ENCODE peak calls at places on chromosomes 1 and 21, in nine cellular contexts. S is pancreas, P is breast epithelium, T is stomach, U is fibroblast of lung, Y is suprapubic skin, J is testis, X is colonic mucosa, O is astrocyte. B is an unnamed sample.
A peak's percentile ranks its signal among the peaks of the same experiment; 100 is the strongest.

GRCh38 chr1:241102652-241103051 is 254.4 kb downstream of the RGS7 start:
- DNase-seq in U (no peak), X (no peak), P (no peak), S (no peak), O (no peak), J (no peak), Y (no peak), T (no peak), B (no peak)

GRCh38 chr1:94503153-94503552 is 38.4 kb downstream of the F3 start:
- DNase-seq in Y (no peak), T (no peak), U (no peak), X (no peak), O (no peak), P (no peak), S (no peak), J (no peak), B (no peak)

GRCh38 chr1:234620272-234620711 is 10.3 kb upstream of the IRF2BP2 start:
- DNase-seq in Y (no peak), X (no peak), P (no peak), U (no peak), J (no peak), T (no peak), O (no peak), S (no peak), B (no peak)

GRCh38 chr1:182217071-182217470 is 155.6 kb upstream of the ZNF648 start:
- DNase-seq in S (no peak), X (no peak), U (no peak), J (no peak), O (peak; percentile 52), P (no peak), Y (no peak), T (no peak), B (no peak)

GRCh38 chr1:243525085-243525487 is 269.2 kb downstream of the SDCCAG8 start:
- DNase-seq in X (no peak), T (no peak), Y (no peak), P (no peak), U (peak; percentile 63), J (no peak), S (no peak), O (peak; percentile 89), B (no peak)

GRCh38 chr1:191577213-191577612 is 581.0 kb upstream of the RGS18 start:
- DNase-seq in S (no peak), T (no peak), Y (no peak), U (no peak), X (no peak), J (no peak), P (no peak), O (no peak), B (no peak)

GRCh38 chr1:59497616-59498015 is 200.7 kb downstream of the FGGY start:
- DNase-seq in S (no peak), O (no peak), X (no peak), T (no peak), Y (no peak), P (no peak), U (no peak), J (no peak), B (no peak)

GRCh38 chr1:234826352-234826751 is 216.4 kb upstream of the IRF2BP2 start:
- DNase-seq in S (no peak), U (no peak), X (no peak), Y (no peak), O (no peak), P (no peak), T (no peak), J (no peak), B (no peak)

GRCh38 chr21:42061866-42062542 is 9.1 kb upstream of the UMODL1 start:
- DNase-seq in J (no peak), X (no peak), Y (no peak), T (no peak), O (no peak), S (no peak), P (no peak), U (no peak), B (no peak)

GRCh38 chr1:39450956-39451601 is 40.4 kb upstream of the BMP8A start:
- DNase-seq in J (no peak), Y (no peak), P (no peak), T (no peak), O (peak; percentile 79), U (peak; percentile 75), X (no peak), S (no peak), B (peak; percentile 48)

GRCh38 chr1:201381130-201381529 is 3.6 kb upstream of the TNNT2 start:
- DNase-seq in P (peak; percentile 82), T (peak; percentile 74), Y (no peak), S (no peak), U (no peak), X (no peak), J (no peak), O (no peak), B (no peak)

GRCh38 chr1:200753650-200754198 is 15.0 kb downstream of the CAMSAP2 start:
- DNase-seq in P (no peak), T (no peak), Y (no peak), O (no peak), X (no peak), S (no peak), U (no peak), J (no peak), B (no peak)

GRCh38 chr1:117794073-117794472 is 135.3 kb downstream of the GDAP2 start:
- DNase-seq in X (no peak), T (no peak), J (no peak), U (peak; percentile 27), P (no peak), S (no peak), Y (no peak), O (no peak), B (no peak)

GRCh38 chr21:39385299-39386145 is 36.6 kb upstream of the HMGN1 start:
- DNase-seq in P (peak; percentile 70), O (peak; percentile 63), X (peak; percentile 90), J (peak; percentile 83), S (peak; percentile 95), T (peak; percentile 92), U (peak; percentile 82), Y (peak; percentile 88), B (peak; percentile 87)

GRCh38 chr1:42282024-42282579 is 52.9 kb downstream of the FOXJ3 start:
- DNase-seq in O (peak; percentile 57), T (no peak), J (no peak), X (no peak), Y (no peak), S (no peak), U (peak; percentile 45), P (no peak), B (no peak)

GRCh38 chr1:151693057-151693651 is 23.4 kb downstream of the CELF3 start:
- DNase-seq in O (peak; percentile 4), Y (no peak), X (peak; percentile 20), U (peak; percentile 60), J (no peak), S (no peak), P (no peak), T (no peak), B (no peak)

DNA sequence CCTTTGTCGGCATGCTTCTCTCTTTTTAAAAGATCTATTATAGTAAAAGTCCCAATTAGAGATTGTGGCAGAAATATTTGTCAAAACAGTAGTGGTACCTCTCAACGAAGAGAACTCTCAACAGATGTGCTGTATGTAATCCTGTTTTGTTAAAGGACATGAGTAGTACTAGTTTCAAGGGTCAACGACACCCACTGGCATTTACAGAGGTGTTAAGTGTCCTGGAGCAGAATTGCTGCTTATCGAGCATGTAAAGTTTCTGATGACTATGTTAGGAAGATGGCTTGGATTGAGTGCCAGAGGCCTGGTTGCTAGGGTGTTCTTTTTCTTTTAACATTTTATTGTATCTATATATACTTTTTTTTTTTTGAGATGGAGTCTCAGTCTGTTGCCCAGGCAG is 27.1 kb downstream of the CELF3 start:
- DNase-seq in S (no peak), T (no peak), P (no peak), J (no peak), U (no peak), X (no peak), Y (no peak), O (no peak), B (no peak)
- H3K4me1 ChIP-seq in S (no peaks in the 10 kb centered on the region), T (no peaks in the 10 kb centered on the region), P (no peaks in the 10 kb centered on the region), J (peaks cover 8% of the 10 kb centered on the region), U (no peaks in the 10 kb centered on the region), X (no peaks in the 10 kb centered on the region), Y (no peaks in the 10 kb centered on the region), O (no peaks in the 10 kb centered on the region), B (no peaks in the 10 kb centered on the region)

DNA sequence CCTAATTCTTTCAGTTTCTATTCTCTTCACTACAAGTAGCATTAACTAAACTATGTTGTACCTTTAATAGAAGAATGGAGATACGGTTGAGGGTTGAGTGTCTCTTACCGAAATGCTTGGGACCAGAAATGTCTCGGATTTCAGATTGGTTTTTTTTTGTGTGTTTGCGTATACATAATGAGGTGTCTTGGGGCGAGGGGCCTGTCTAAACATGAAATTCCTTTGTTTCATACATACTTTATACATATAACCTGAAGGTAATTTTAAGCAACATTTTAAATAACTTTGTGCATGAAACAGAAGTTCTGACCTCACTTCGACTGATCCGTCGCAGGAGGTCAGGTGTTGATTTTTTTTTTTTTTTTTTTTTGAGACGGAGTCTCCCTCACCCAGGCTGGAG is 36.3 kb upstream of the MYOCOS start:
- DNase-seq in P (no peak), S (no peak), O (no peak), X (no peak), T (no peak), Y (no peak), U (no peak), J (no peak), B (no peak)
- TF ChIP-seq CTCF in P (no peak), S (no peak), O (no peak), X (no peak), T (no peak), Y (no peak), U (no peak), J (no peak), B (no peak)

GRCh38 chr1:154972213-154972516 is 1.6 kb upstream of the SHC1 start:
- DNase-seq in S (no peak), J (no peak), T (no peak), Y (no peak), X (no peak), U (no peak), P (no peak), O (no peak), B (no peak)
- H3K4me1 ChIP-seq in S (peaks cover 12% of the 10 kb centered on the region), J (peaks cover 49% of the 10 kb centered on the region), T (peaks cover 68% of the 10 kb centered on the region), Y (peaks cover 81% of the 10 kb centered on the region), X (peaks cover 21% of the 10 kb centered on the region), U (peaks cover 26% of the 10 kb centered on the region), P (peaks cover 26% of the 10 kb centered on the region), O (peaks cover 47% of the 10 kb centered on the region), B (peaks cover 12% of the 10 kb centered on the region)

GRCh38 chr1:54545916-54546635 is 2.0 kb upstream of the ACOT11 start:
- DNase-seq in Y (no peak), U (no peak), S (no peak), X (no peak), T (no peak), O (no peak), J (no peak), P (no peak), B (no peak)

GRCh38 chr1:54542962-54543539 is 5.0 kb upstream of the ACOT11 start:
- DNase-seq in S (no peak), Y (peak; percentile 69), P (no peak), U (no peak), J (no peak), X (no peak), T (no peak), O (peak; percentile 47), B (no peak)

GRCh38 chr1:54543729-54544496 is 4.1 kb upstream of the ACOT11 start:
- DNase-seq in U (no peak), J (no peak), O (peak; percentile 85), S (no peak), X (no peak), T (no peak), P (no peak), Y (peak; percentile 71), B (no peak)

GRCh38 chr1:54540891-54541290 is 7.1 kb upstream of the ACOT11 start:
- DNase-seq in U (no peak), P (no peak), Y (no peak), O (no peak), S (no peak), J (no peak), X (no peak), T (no peak), B (no peak)

GRCh38 chr1:54542120-54542961 is 5.7 kb upstream of the ACOT11 start:
- DNase-seq in O (peak; percentile 77), P (no peak), T (peak; percentile 78), X (peak; percentile 88), S (peak; percentile 46), U (peak; percentile 30), Y (no peak), J (peak; percentile 71), B (peak; percentile 75)
- TF ChIP-seq CTCF in O (no peak), P (no peak), T (no peak), X (no peak), S (no peak), U (no peak), Y (no peak), J (no peak), B (no peak)

B was measured in ovary.